ENCODE peak calls at places on chromosomes 7 and 10, in eight cellular contexts. V, D, E, Q, B, Y, T and S are unnamed samples.
A peak's percentile ranks its signal among the peaks of the same experiment; 100 is the strongest.

GRCh38 chr10:71375954-71376353 is 20.8 kb upstream of the CDH23 start:
- DNase-seq in V (no peak), D (no peak), E (no peak), Q (no peak), B (no peak), Y (no peak), T (no peak), S (no peak)

GRCh38 chr7:43735802-43736603 is 6.7 kb upstream of the COA1 start:
- DNase-seq in V (no peak), D (no peak), E (no peak), Q (no peak), B (no peak), Y (no peak), T (peak; percentile 90), S (peak; percentile 43)

GRCh38 chr10:6044651-6045599 is 17.2 kb downstream of the IL2RA start:
- DNase-seq in V (no peak), D (no peak), E (no peak), Q (no peak), B (no peak), Y (no peak), T (no peak), S (peak; percentile 70)

GRCh38 chr7:83976302-83976701 is 218.3 kb downstream of the SEMA3A start:
- DNase-seq in V (peak; percentile 57), D (peak; percentile 6), E (peak; percentile 16), Q (no peak), B (peak; percentile 55), Y (no peak), T (no peak), S (peak; percentile 48)

GRCh38 chr10:58457761-58458616 is 54.7 kb upstream of the BICC1 start:
- DNase-seq in V (no peak), D (no peak), E (no peak), Q (no peak), B (no peak), Y (no peak), T (no peak), S (no peak)

GRCh38 chr10:111709630-111710029 is 473.9 kb downstream of the GPAM start:
- DNase-seq in V (no peak), D (no peak), E (no peak), Q (no peak), B (no peak), Y (no peak), T (no peak), S (no peak)

GRCh38 chr7:2521952-2522591 is 2.5 kb downstream of the LFNG start:
- DNase-seq in V (no peak), D (no peak), E (no peak), Q (no peak), B (peak; percentile 48), Y (no peak), T (no peak), S (peak; percentile 77)

GRCh38 chr10:130337305-130337640 is 201.1 kb downstream of the GLRX3 start:
- DNase-seq in V (no peak), D (no peak), E (no peak), Q (no peak), B (no peak), Y (no peak), T (no peak), S (no peak)

GRCh38 chr10:1597370-1598146 is 139.8 kb downstream of the ADARB2 start:
- DNase-seq in V (no peak), D (no peak), E (no peak), Q (no peak), B (no peak), Y (no peak), T (peak; percentile 4), S (no peak)

GRCh38 chr7:111920329-111920728 is 285.9 kb downstream of the DOCK4 start:
- DNase-seq in V (no peak), D (no peak), E (no peak), Q (no peak), B (no peak), Y (no peak), T (no peak), S (no peak)

GRCh38 chr7:41925946-41926345 is 223.1 kb upstream of the INHBA start:
- DNase-seq in V (no peak), D (no peak), E (no peak), Q (no peak), B (no peak), Y (no peak), T (no peak), S (no peak)

GRCh38 chr10:76082232-76082631 is 650.8 kb downstream of the LRMDA start:
- DNase-seq in V (no peak), D (no peak), E (no peak), Q (no peak), B (no peak), Y (no peak), T (no peak), S (peak; percentile 10)

GRCh38 chr7:142886866-142887265 is 1.3 kb upstream of the TRPV6 start:
- DNase-seq in V (no peak), D (no peak), E (no peak), Q (no peak), B (no peak), Y (no peak), T (no peak), S (no peak)

GRCh38 chr7:116348356-116348755 is 138.0 kb downstream of the TES start:
- DNase-seq in V (no peak), D (no peak), E (no peak), Q (no peak), B (no peak), Y (no peak), T (no peak), S (no peak)

GRCh38 chr7:8388257-8388625 is 45.2 kb upstream of the NXPH1 start:
- DNase-seq in V (no peak), D (no peak), E (no peak), Q (no peak), B (no peak), Y (no peak), T (no peak), S (no peak)

GRCh38 chr7:29848941-29849340 is 42.6 kb downstream of the WIPF3 start:
- DNase-seq in V (no peak), D (no peak), E (no peak), Q (no peak), B (no peak), Y (no peak), T (no peak), S (no peak)

GRCh38 chr10:53135213-53135896 is 362.8 kb upstream of the MBL2 start:
- DNase-seq in V (no peak), D (no peak), E (no peak), Q (no peak), B (no peak), Y (no peak), T (no peak), S (no peak)

GRCh38 chr7:94687810-94688209 is 31.9 kb upstream of the SGCE start:
- DNase-seq in V (no peak), D (no peak), E (no peak), Q (no peak), B (no peak), Y (no peak), T (no peak), S (no peak)

GRCh38 chr10:97065686-97066679 is 119.8 kb downstream of the SLIT1 start:
- DNase-seq in V (no peak), D (no peak), E (no peak), Q (no peak), B (no peak), Y (no peak), T (no peak), S (no peak)

GRCh38 chr10:48611133-48611532 is 6.3 kb upstream of the ARHGAP22 start:
- DNase-seq in V (no peak), D (no peak), E (no peak), Q (no peak), B (no peak), Y (no peak), T (peak; percentile 41), S (no peak)

GRCh38 chr7:2269468-2270460 is 27.7 kb downstream of the NUDT1 start:
- DNase-seq in V (peak; percentile 73), D (no peak), E (no peak), Q (no peak), B (peak; percentile 17), Y (no peak), T (no peak), S (no peak)

GRCh38 chr7:157433628-157434027 is 96.8 kb downstream of the DNAJB6 start:
- DNase-seq in V (no peak), D (no peak), E (no peak), Q (no peak), B (no peak), Y (no peak), T (no peak), S (peak; percentile 73)

GRCh38 chr7:157432541-157432956 is 95.7 kb downstream of the DNAJB6 start:
- DNase-seq in V (peak; percentile 81), D (peak; percentile 78), E (peak; percentile 93), Q (peak; percentile 62), B (no peak), Y (peak; percentile 46), T (no peak), S (peak; percentile 99)

GRCh38 chr7:157434701-157435100 is 97.9 kb downstream of the DNAJB6 start:
- DNase-seq in V (no peak), D (no peak), E (no peak), Q (no peak), B (no peak), Y (no peak), T (no peak), S (peak; percentile 89)

GRCh38 chr7:157432957-157433576 is 96.3 kb downstream of the DNAJB6 start:
- DNase-seq in V (peak; percentile 88), D (peak; percentile 54), E (peak; percentile 68), Q (no peak), B (peak; percentile 40), Y (no peak), T (no peak), S (peak; percentile 90)

GRCh38 chr7:157434231-157434630 is 97.4 kb downstream of the DNAJB6 start:
- DNase-seq in V (no peak), D (no peak), E (peak; percentile 67), Q (no peak), B (no peak), Y (no peak), T (no peak), S (peak; percentile 79)
- TF ChIP-seq MAX in V (no peak), D (no peak), E (no peak), Q (no peak), B (no peak), Y (no peak), T (no peak), S (peak; percentile 55)

GRCh38 chr7:76267107-76267834 is 35.2 kb upstream of the HSPB1 start:
- DNase-seq in V (no peak), D (no peak), E (peak; percentile 28), Q (no peak), B (no peak), Y (no peak), T (no peak), S (no peak)
- H3K4me3 ChIP-seq in V (no peak overlapping the region), D (peak overlapping the region; percentile 51), E (peak overlapping the region; percentile 11), Q (peak overlapping the region; percentile 58), B (no peak overlapping the region), Y (no peak overlapping the region), T (peak overlapping the region; percentile 68), S (no peak overlapping the region)

GRCh38 chr7:96694082-96694481 is 15.6 kb downstream of the SEM1 start:
- DNase-seq in V (no peak), D (no peak), E (no peak), Q (no peak), B (no peak), Y (no peak), T (no peak), S (no peak)
- TF ChIP-seq CTCF in V (no peak), D (no peak), E (no peak), Q (no peak), B (no peak), Y (no peak), T (no peak), S (no peak)

DNA sequence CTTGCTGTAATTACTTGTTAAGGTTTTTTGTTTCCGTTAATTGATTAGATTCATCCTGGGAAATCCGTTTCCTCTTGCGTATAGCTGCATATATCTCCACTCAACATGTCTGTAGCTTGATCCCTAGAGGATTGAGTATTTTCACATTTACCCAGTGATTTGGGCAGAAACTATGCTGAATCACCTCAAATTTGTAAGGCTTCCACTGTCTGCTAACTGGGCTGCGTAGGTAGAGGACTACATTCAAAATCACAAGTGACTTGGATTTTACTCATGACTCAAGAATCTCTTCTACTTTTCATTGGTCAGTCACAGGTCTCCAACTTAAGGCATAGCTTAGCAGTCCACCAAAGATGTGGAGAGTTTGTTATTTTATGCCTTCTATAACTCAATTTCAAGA is 141.8 kb downstream of the POLR1F start:
- DNase-seq in V (no peak), D (no peak), E (no peak), Q (no peak), B (no peak), Y (no peak), T (no peak), S (no peak)
- TF ChIP-seq MAX in V (no peak), D (no peak), E (no peak), Q (no peak), B (no peak), Y (no peak), T (no peak), S (no peak)